ENCODE peak calls at places on chromosomes 4 and X, in nine cellular contexts. P, M, X, I, Q, D, O, C and N are unnamed samples. For H3K4me1, the result is how much of the 10 kb centered on the place peaks cover.

GRCh38 chr4:94530073-94530472 is 78.3 kb downstream of the PDLIM5 start:
- DNase-seq in P (no peak), M (no peak), X (no peak), I (no peak), Q (no peak), D (no peak), O (no peak), C (no peak), N (no peak)

GRCh38 chr4:83618991-83619390 is 83.1 kb downstream of the GPAT3 start:
- DNase-seq in P (peak), M (no peak), X (no peak), I (peak), Q (peak), D (no peak), O (no peak), C (peak), N (no peak)

GRCh38 chrX:150926304-150926703 is 27.8 kb upstream of the CD99L2 start:
- DNase-seq in P (no peak), M (no peak), X (no peak), I (no peak), Q (no peak), D (no peak), O (no peak), C (no peak), N (no peak)

GRCh38 chrX:64204701-64205440 is 637 bp downstream of the AMER1 start:
- DNase-seq in P (no peak), M (no peak), X (peak), I (peak), Q (peak), D (peak), O (no peak), C (peak), N (peak)

GRCh38 chrX:107626916-107627315 is 1.4 kb upstream of the PRPS1 start:
- DNase-seq in P (no peak), M (peak), X (no peak), I (no peak), Q (no peak), D (no peak), O (no peak), C (no peak), N (no peak)

GRCh38 chrX:35122756-35123155 is 180.2 kb downstream of the FAM47B start:
- DNase-seq in P (no peak), M (no peak), X (no peak), I (peak), Q (no peak), D (no peak), O (no peak), C (no peak), N (no peak)

GRCh38 chrX:34560180-34560579 is 96.9 kb downstream of the TMEM47 start:
- DNase-seq in P (no peak), M (no peak), X (no peak), I (no peak), Q (no peak), D (no peak), O (no peak), C (no peak), N (no peak)

GRCh38 chrX:94424456-94424855 is 750.5 kb downstream of the FAM133A start:
- DNase-seq in P (no peak), M (no peak), X (no peak), I (no peak), Q (no peak), D (no peak), O (no peak), C (no peak), N (no peak)

DNA sequence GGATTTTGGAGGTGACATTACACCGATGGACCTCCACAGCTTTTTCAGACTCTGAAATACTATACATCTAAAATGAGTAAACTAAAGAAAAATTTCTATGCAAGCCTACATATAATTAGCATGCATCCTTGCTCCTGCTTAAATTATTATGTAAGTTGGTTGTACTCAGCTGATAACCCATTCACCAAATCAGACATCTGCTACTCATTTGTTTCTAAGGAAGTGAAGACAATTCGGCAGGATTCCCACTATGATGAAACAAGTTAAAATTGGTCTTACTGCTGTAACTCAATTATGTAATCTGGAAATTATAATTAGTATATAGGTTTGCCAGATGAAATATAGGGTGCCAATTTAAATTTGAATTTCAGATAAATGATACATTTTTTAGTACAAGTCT is 59.5 kb upstream of the FGF13 start:
- DNase-seq in P (no peak), M (no peak), X (no peak), I (no peak), Q (no peak), D (no peak), O (no peak), C (no peak), N (no peak)
- TF ChIP-seq POLR2A in P (no peak), M (no peak), X (no peak), I (no peak), Q (no peak), D (no peak), O (no peak), C (no peak), N (no peak)

GRCh38 chr4:73706811-73707210 is 33.6 kb upstream of the CXCL8 start:
- DNase-seq in P (no peak), M (no peak), X (no peak), I (no peak), Q (no peak), D (no peak), O (no peak), C (no peak), N (no peak)
- H3K4me1 ChIP-seq in P (under half), M (half or more), X (half or more), I (under half), Q (under half), D (under half), O (under half), C (under half), N (under half)

GRCh38 chr4:52861879-52862604 is at the start of gene RASL11B:
- DNase-seq in P (peak), M (peak), X (peak), I (peak), Q (peak), D (peak), O (peak), C (peak), N (peak)
- TF ChIP-seq POLR2A in P (peak), M (peak), X (peak), I (no peak), Q (peak), D (peak), O (no peak), C (no peak), N (no peak)

DNA sequence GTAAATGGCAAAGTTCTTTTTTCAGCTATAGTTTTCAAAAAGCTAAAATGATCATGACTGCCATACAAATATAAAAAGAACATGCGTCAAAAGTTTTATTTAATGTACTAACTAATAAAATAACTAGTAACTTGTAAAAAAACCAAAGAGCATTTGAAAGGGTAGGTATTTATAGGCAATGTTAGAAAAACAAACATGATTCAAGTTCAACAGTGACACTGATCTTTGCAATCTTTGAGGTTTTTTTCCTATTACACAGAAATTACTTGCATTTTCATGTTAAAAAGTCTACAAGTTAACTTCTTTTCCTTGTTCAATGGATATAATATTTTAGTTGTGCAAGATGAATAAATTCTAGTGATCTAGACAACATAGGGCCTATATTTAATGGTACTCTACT is 72.3 kb upstream of the GRID2 start:
- DNase-seq in P (no peak), M (no peak), X (no peak), I (peak), Q (no peak), D (no peak), O (no peak), C (no peak), N (no peak)
- H3K4me1 ChIP-seq in P (under half), M (under half), X (under half), I (under half), Q (under half), D (under half), O (under half), C (under half), N (under half)

GRCh38 chr4:86233090-86233489 is 126.8 kb downstream of the MAPK10 start:
- DNase-seq in P (no peak), M (no peak), X (no peak), I (no peak), Q (no peak), D (no peak), O (no peak), C (no peak), N (no peak)

GRCh38 chr4:86235549-86235948 is 124.3 kb downstream of the MAPK10 start:
- DNase-seq in P (no peak), M (no peak), X (no peak), I (no peak), Q (no peak), D (no peak), O (no peak), C (no peak), N (no peak)

DNA sequence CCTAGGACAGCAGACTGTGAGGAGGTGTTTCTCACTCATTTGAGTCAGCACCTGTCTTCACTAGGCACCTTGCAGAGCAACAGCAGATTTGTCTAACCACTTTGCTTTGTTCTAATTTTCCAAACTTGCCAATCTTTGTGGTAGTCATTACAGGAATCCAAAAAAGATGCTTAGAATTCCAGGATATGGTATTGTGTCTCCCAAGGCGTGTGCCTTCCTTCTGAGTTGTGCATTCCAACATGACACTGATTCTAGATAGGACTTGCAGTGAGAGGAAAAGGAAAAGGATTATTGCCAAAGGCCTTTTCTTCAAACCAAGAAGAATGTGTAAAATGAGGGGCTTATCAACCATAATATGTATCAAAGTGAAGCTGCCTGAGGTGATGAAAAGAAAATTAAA is 126.2 kb downstream of the MAPK10 start:
- DNase-seq in P (no peak), M (no peak), X (no peak), I (peak), Q (no peak), D (no peak), O (no peak), C (no peak), N (no peak)
- TF ChIP-seq POLR2A in P (no peak), M (no peak), X (no peak), I (no peak), Q (no peak), D (no peak), O (no peak), C (no peak), N (no peak)

DNA sequence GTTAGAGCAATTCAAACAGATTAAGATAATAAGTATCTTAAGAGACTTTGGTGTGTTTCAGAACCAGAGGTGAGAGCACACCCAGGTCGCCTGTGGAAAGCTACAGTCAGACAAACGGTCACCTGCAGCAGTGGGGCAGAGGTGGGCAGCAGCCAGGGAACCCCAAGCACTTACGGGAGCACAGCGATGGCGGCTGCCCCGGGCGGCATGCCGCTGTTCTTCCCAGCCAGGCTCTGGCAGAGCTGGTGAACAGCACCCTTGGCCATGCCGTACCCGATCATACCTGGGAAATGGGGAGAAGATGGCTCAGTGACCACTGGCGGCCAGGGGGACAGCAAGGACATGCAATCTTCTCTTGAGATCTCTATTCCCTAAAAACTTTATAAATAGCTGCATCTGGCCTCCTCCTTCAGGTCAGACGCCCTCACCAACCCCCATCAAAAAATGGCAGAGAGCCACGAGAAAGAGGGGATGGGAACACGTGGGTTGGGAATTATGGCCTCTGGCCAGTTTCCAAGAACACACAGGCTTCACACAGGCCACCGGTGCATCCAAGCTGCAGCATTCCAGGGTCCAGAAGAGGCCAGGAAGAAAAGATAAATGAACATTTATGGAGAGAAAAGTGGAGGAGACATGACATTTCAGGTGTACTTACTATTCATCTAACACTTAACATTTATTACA is 19.7 kb downstream of the QDPR start:
- DNase-seq in P (no peak), M (no peak), X (peak), I (no peak), Q (no peak), D (peak), O (no peak), C (no peak), N (peak)
- H3K4me1 ChIP-seq in P (under half), M (under half), X (under half), I (under half), Q (under half), D (under half), O (under half), C (under half), N (under half)